ENCODE peak calls at places on chromosomes 13 and 19, in six cellular contexts. T is stomach, S is upper lobe of left lung, I is transverse colon, W is K562, N is H1. D is an unnamed sample.

GRCh38 chr19:32896516-32897214 is 27.1 kb upstream of the SLC7A9 start:
- DNase-seq in I (no peak), T (no peak), W (no peak), N (no peak), S (no peak), D (no peak)

GRCh38 chr19:47836038-47836437 is 14.3 kb downstream of the CRX start:
- DNase-seq in N (no peak), W (no peak), I (no peak), S (peak), T (no peak), D (no peak)

GRCh38 chr13:103351035-103351828 is 285.0 kb upstream of the SLC10A2 start:
- DNase-seq in W (no peak), I (peak), N (peak), T (no peak), S (no peak), D (no peak)

GRCh38 chr13:113405481-113406300 is 41.8 kb upstream of the GRTP1 start:
- DNase-seq in N (no peak), T (no peak), I (no peak), S (peak), W (peak), D (peak)

GRCh38 chr19:47100290-47100689 is 13.3 kb downstream of the ZC3H4 start:
- DNase-seq in W (no peak), I (no peak), N (no peak), T (no peak), S (no peak), D (no peak)

GRCh38 chr13:95833713-95834112 is 156.8 kb downstream of the DNAJC3 start:
- DNase-seq in T (no peak), N (no peak), I (no peak), S (no peak), W (peak), D (no peak)

GRCh38 chr13:110520431-110521295 is 40.9 kb downstream of the RAB20 start:
- DNase-seq in W (no peak), I (peak), N (no peak), T (peak), S (peak), D (peak)

GRCh38 chr19:55959996-55960675 is 12.5 kb downstream of the NLRP8 start:
- DNase-seq in I (no peak), T (no peak), N (no peak), S (no peak), W (no peak), D (no peak)

GRCh38 chr19:42857544-42857867 is 22.0 kb downstream of the PSG1 start:
- DNase-seq in N (no peak), W (no peak), I (no peak), S (no peak), T (no peak), D (no peak)

GRCh38 chr13:113742000-113742441 is 17.0 kb upstream of the TMEM255B start:
- DNase-seq in N (no peak), W (peak), T (peak), I (peak), S (no peak), D (no peak)

DNA sequence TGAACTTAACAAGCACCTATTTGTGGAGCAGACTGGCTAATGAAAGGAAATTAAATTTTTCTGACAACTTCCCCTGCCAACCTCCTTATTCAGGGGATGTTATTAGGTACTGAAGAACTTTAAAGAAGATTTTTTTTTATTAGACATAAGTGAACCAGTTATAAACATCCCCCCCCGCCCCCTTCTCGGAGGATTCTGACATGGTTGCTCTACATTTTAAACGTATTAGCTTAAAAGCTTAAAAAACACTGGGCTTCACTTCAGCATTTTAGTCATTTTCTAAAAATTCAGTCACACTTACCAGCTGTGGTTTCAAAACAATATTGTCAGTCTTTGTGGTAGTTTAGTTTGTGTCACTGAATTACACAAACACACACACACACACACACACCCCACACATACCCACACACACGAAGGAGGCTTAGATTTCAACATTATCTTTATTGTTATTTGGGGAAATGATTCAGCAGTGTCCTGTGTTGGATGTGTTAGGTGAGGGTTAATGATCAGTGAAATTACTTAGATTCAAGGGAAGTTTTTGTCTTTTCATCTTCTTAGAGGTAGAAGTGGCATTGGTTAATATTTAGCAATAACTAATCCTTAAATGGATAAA is 145.7 kb downstream of the PCCA start:
- DNase-seq in S (no peak), W (no peak), T (no peak), I (no peak), N (no peak), D (no peak)
- TF ChIP-seq EP300 in S (no peak), W (no peak), T (no peak), I (no peak), N (no peak), D (no peak)

GRCh38 chr13:26253787-26254582 is at the start of gene CDK8:
- DNase-seq in I (peak), W (peak), N (peak), S (peak), T (peak), D (peak)
- TF ChIP-seq POLR2AphosphoS5 in I (peak), W (peak), N (peak), S (peak), T (peak), D (peak)

DNA sequence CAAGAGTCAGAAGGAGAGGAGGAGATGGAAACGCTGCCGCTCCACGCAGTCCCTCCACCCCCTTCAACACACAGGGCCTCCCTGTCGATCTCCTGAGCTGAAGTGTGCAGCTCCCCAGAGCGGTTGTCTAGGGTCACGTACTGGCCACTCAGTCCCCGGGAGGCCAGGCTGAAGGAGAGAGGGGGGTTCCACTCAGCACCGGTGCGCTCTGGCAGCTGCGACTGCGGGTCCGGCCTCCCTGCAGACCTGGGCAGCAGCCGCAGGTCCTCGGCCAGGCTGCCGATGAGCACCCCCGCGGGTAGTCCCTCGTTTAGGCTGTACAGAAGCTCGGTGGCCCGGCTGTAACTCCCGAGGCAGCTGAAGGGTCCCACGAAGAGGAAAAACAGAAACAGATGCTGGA is 2.1 kb downstream of the PCDH20 start:
- DNase-seq in T (no peak), I (no peak), N (peak), S (peak), W (no peak), D (peak)
- H3K4me3 ChIP-seq in T (peak), I (no peak), N (peak), S (no peak), W (no peak), D (peak)

GRCh38 chr19:1911098-1911497 is 5.9 kb downstream of the ADAT3 start:
- DNase-seq in I (no peak), W (no peak), N (no peak), S (no peak), T (no peak), D (no peak)

GRCh38 chr19:1911995-1912394 is 6.8 kb downstream of the ADAT3 start:
- DNase-seq in W (no peak), I (peak), T (peak), S (peak), N (no peak), D (no peak)

GRCh38 chr19:1914826-1915341 is 9.7 kb downstream of the ADAT3 start:
- DNase-seq in W (no peak), T (no peak), I (no peak), S (no peak), N (no peak), D (no peak)

GRCh38 chr19:1912760-1913505 is 7.7 kb downstream of the ADAT3 start:
- DNase-seq in I (no peak), T (no peak), W (no peak), S (peak), N (no peak), D (no peak)

GRCh38 chr19:1913781-1914577 is 8.8 kb downstream of the ADAT3 start:
- DNase-seq in S (peak), N (no peak), T (no peak), W (no peak), I (no peak), D (no peak)
- TF ChIP-seq EP300 in S (no peak), N (no peak), T (no peak), W (no peak), I (no peak), D (no peak)

GRCh38 chr19:7931221-7932061 is 5.5 kb upstream of the CTXN1 start:
- DNase-seq in W (no peak), I (no peak), N (no peak), S (peak), T (no peak), D (peak)
- TF ChIP-seq POLR2AphosphoS5 in W (no peak), I (no peak), N (no peak), S (no peak), T (no peak), D (no peak)

DNA sequence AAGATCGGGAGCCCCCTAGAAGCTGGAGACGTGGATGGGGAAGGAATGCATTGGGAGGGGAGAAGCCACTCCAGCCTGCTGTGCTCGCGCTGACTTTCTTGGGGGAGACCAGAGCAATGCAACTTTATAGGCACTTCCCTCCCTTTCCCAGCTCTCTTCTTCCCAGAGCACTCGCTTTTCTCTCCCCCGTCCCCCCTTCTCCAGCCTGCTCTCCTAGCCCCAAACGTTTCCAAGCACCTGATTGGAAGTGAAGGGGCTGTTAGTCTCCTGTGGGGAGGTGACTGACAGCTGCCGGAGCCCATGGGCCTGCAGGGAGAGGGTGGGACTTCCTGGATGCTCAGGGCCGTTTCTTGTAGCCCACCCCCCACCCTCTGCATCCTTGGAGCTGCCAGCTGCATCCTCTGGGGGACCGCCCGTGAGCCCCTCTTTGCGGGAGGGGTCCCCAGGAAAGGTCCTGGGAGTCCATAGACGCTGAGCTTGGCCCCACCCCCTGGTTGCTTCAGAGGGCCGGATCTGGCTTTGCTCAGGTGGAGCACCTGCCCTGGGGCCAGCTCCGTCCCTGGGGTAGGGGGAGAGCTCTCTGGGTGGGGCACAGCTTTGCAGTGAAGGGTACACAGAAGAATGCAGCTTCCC is 2.5 kb downstream of the HDGFL2 start:
- DNase-seq in I (no peak), W (peak), S (no peak), T (no peak), N (peak), D (no peak)
- H3K4me3 ChIP-seq in I (no peak), W (no peak), S (no peak), T (peak), N (peak), D (peak)

DNA sequence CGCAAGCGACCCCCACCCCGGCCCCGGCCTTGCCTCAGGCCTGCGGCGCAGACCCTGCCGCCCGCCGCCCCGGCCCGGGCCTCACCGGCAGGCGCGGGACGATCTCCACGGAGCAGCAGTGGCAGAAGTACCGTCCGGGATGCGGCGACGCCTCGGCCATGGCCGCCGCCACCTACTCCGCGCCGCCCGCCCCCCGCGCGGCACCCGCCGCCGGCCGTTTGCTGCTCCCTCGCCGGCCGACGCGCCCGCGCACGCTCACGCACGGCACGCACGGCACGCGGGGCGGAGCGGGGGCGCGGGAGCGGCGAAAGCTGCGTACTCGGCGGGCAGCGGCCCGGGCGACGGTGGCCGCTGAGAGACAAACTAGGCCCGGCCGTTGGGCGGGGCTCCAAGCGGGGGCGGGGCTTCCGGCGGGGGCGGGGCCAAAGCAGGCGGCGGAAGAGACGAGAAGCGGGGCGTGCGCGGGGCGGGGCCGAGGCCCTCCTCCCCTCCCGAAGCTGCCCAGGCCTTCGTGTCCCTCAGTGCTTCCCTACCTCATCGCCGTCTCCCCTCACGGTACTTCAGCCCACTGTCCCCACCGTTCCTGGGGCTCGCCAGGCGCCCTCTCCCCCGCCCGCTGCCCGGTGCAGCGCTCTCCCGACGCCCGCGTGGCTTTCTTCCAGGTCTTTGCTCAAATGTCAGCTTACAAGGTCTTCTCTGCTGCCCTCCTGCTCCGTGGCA is at the start of gene RNF126:
- DNase-seq in T (peak), S (peak), W (peak), N (peak), I (peak), D (peak)
- TF ChIP-seq EP300 in T (no peak), S (no peak), W (peak), N (no peak), I (no peak), D (no peak)

DNA sequence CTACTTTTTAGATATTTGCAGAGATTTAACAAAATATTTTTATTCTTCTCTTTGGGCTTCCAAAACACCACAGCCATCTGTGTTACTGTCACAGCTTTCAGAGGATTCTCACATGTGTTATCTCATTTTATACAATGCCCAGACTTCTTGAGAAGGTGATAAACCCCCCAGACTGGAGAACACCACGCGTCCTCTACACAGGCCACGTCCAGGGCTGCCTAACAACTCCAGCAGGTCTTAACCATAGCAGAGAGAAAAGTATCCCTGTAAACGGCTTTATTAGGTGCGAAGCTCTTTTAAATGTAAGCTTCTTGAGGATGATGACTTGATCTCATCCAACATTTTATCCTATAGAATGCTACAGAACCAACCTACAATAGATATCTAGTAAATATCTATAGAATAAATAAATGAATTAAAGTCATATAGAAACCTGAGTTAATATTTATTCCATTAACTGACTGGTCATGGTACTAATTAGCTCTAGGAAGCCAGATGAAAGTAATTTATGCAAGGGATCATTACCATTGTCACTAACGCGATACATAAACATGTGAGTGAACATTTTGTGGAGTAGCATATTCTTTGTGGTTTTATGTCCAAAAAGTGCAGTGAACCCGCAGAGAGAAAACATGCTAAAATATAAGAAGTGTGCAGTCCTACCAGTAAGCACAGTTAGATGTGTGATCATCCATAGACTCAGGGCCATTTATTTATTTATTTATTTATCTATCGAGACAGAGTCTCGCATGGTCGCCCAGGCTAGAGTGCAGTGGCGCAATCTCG is 1.8 kb downstream of the GPR183 start:
- DNase-seq in N (no peak), T (no peak), W (no peak), I (no peak), S (no peak), D (no peak)
- TF ChIP-seq POLR2AphosphoS5 in N (no peak), T (no peak), W (no peak), I (no peak), S (no peak), D (no peak)

DNA sequence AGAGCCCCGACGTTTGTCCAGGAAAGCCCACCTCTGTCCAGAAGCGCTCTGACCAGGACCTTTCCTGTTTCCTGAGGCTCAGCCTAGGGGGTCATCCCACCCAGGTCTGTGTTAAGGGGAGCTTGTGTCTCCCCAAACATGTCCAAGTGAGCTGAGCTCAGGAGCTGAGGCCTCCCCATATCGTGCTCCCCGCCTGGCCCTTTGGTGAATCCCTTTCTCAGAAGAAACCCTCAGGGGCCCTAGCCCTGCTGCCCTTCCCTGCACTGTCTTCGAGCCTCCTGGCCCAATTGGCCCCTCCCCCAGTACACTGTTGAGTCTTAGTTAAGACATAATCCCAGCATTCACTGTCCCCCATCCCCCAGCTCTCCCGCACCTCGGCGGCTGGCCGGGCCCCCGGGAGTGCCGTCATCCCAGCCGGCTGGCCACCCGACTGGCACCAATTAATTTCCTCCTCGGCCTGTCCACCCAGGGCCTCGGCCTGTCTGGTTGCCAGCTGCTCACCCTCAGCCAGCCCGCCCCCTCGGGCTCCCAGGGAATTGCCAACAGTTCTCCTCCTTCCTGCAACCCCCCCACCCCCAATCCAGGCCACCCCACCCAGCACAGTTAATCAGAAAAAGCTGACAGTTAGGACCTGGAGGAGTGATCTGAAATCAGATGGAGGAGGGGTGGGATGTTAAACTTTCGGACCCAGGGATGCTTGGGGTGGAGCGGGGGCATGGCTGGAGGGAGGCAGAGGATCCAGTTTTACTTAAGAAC is 13.6 kb downstream of the IER2 start:
- DNase-seq in S (peak), N (peak), I (peak), T (peak), W (peak), D (peak)
- H3K4me3 ChIP-seq in S (no peak), N (peak), I (no peak), T (peak), W (peak), D (peak)

D was measured in sigmoid colon.